ENCODE peak calls at places on chromosome 22, in five cellular contexts. One of them, this sample, is unnamed.

GRCh38 chr22:20080776-20081654 is 974 bp downstream of the DGCR8 start:
- DNase-seq in mesenchymal stem cell: peak; percentile 83
- DNase-seq in neuronal stem cell: peak; percentile 45
- DNase-seq in H1: peak; percentile 31
- DNase-seq in trophoblast cell: peak; percentile 45
- DNase-seq in this sample: peak; percentile 56

GRCh38 chr22:17830041-17830961 is 56.0 kb upstream of the BID start:
- DNase-seq in neuronal stem cell: peak; percentile 83
- DNase-seq in mesenchymal stem cell: peak; percentile 72
- DNase-seq in H1: peak; percentile 81
- DNase-seq in trophoblast cell: peak; percentile 84
- DNase-seq in this sample: peak; percentile 87

GRCh38 chr22:47095395-47096122 is 333.1 kb downstream of the TBC1D22A start:
- DNase-seq in trophoblast cell: no peak
- DNase-seq in neuronal stem cell: no peak
- DNase-seq in H1: no peak
- DNase-seq in mesenchymal stem cell: no peak
- DNase-seq in this sample: no peak

GRCh38 chr22:47583959-47584562 is 821.6 kb downstream of the TBC1D22A start:
- DNase-seq in trophoblast cell: no peak
- DNase-seq in mesenchymal stem cell: no peak
- DNase-seq in neuronal stem cell: no peak
- DNase-seq in H1: no peak
- DNase-seq in this sample: no peak

GRCh38 chr22:20147286-20147988 is 3.4 kb downstream of the CCDC188 start:
- DNase-seq in trophoblast cell: no peak
- DNase-seq in mesenchymal stem cell: no peak
- DNase-seq in neuronal stem cell: no peak
- DNase-seq in H1: no peak
- DNase-seq in this sample: no peak

GRCh38 chr22:46732513-46732912 is 5.5 kb downstream of the CERK start:
- DNase-seq in neuronal stem cell: no peak
- DNase-seq in trophoblast cell: no peak
- DNase-seq in mesenchymal stem cell: no peak
- DNase-seq in H1: no peak
- DNase-seq in this sample: no peak

GRCh38 chr22:38452373-38453064 is 2.5 kb downstream of the KCNJ4 start:
- DNase-seq in mesenchymal stem cell: no peak
- DNase-seq in trophoblast cell: no peak
- DNase-seq in neuronal stem cell: no peak
- DNase-seq in H1: no peak
- DNase-seq in this sample: no peak

GRCh38 chr22:47059076-47059475 is 296.6 kb downstream of the TBC1D22A start:
- DNase-seq in trophoblast cell: no peak
- DNase-seq in H1: no peak
- DNase-seq in neuronal stem cell: no peak
- DNase-seq in mesenchymal stem cell: no peak
- DNase-seq in this sample: no peak

GRCh38 chr22:38114484-38115398 is 4.3 kb upstream of the BAIAP2L2 start:
- DNase-seq in neuronal stem cell: peak; percentile 71
- DNase-seq in trophoblast cell: peak; percentile 84
- DNase-seq in mesenchymal stem cell: peak; percentile 87
- DNase-seq in H1: no peak
- DNase-seq in this sample: peak; percentile 91

GRCh38 chr22:36116127-36116526 is 44.4 kb downstream of the APOL3 start:
- DNase-seq in H1: no peak
- DNase-seq in mesenchymal stem cell: no peak
- DNase-seq in neuronal stem cell: no peak
- DNase-seq in trophoblast cell: no peak
- DNase-seq in this sample: no peak

GRCh38 chr22:42699281-42699681 is 21.4 kb downstream of the A4GALT start:
- DNase-seq in H1: no peak
- DNase-seq in neuronal stem cell: no peak
- DNase-seq in trophoblast cell: no peak
- DNase-seq in mesenchymal stem cell: no peak
- DNase-seq in this sample: no peak

GRCh38 chr22:32991353-32992115 is 66.6 kb downstream of the SYN3 start:
- DNase-seq in neuronal stem cell: no peak
- DNase-seq in mesenchymal stem cell: no peak
- DNase-seq in H1: no peak
- DNase-seq in trophoblast cell: peak; percentile 89
- DNase-seq in this sample: no peak

GRCh38 chr22:50519151-50519550 is 6.2 kb downstream of the SCO2 start:
- DNase-seq in neuronal stem cell: no peak
- DNase-seq in trophoblast cell: no peak
- DNase-seq in H1: no peak
- DNase-seq in mesenchymal stem cell: no peak
- DNase-seq in this sample: no peak

GRCh38 chr22:33579448-33580093 is 340.7 kb downstream of the LARGE1 start:
- DNase-seq in mesenchymal stem cell: peak; percentile 55
- DNase-seq in neuronal stem cell: peak; percentile 53
- DNase-seq in H1: peak; percentile 53
- DNase-seq in trophoblast cell: peak; percentile 49
- DNase-seq in this sample: peak; percentile 82

GRCh38 chr22:19761022-19761499 is 483 bp downstream of the TBX1 start:
- DNase-seq in mesenchymal stem cell: no peak
- DNase-seq in H1: no peak
- DNase-seq in neuronal stem cell: no peak
- DNase-seq in trophoblast cell: no peak
- DNase-seq in this sample: peak; percentile 32

GRCh38 chr22:44914026-44914721 is 95.6 kb downstream of the PHF21B start:
- DNase-seq in trophoblast cell: no peak
- DNase-seq in neuronal stem cell: no peak
- DNase-seq in H1: no peak
- DNase-seq in mesenchymal stem cell: no peak
- DNase-seq in this sample: no peak

GRCh38 chr22:44968736-44969135 is 41.1 kb downstream of the PHF21B start:
- DNase-seq in neuronal stem cell: no peak
- DNase-seq in trophoblast cell: no peak
- DNase-seq in mesenchymal stem cell: no peak
- DNase-seq in H1: no peak
- DNase-seq in this sample: no peak

GRCh38 chr22:22748297-22748743 is 103.9 kb downstream of the GGTLC2 start:
- DNase-seq in H1: no peak
- DNase-seq in neuronal stem cell: peak; percentile 9
- DNase-seq in mesenchymal stem cell: peak; percentile 20
- DNase-seq in trophoblast cell: peak; percentile 50
- DNase-seq in this sample: peak; percentile 58

GRCh38 chr22:22751043-22751603 is 106.7 kb downstream of the GGTLC2 start:
- DNase-seq in mesenchymal stem cell: no peak
- DNase-seq in trophoblast cell: no peak
- DNase-seq in H1: no peak
- DNase-seq in neuronal stem cell: no peak
- DNase-seq in this sample: no peak

GRCh38 chr22:22748756-22749155 is 104.3 kb downstream of the GGTLC2 start:
- DNase-seq in trophoblast cell: no peak
- DNase-seq in mesenchymal stem cell: no peak
- DNase-seq in H1: no peak
- DNase-seq in neuronal stem cell: no peak
- DNase-seq in this sample: no peak

GRCh38 chr22:22750335-22751042 is 106.1 kb downstream of the GGTLC2 start:
- DNase-seq in neuronal stem cell: no peak
- DNase-seq in H1: no peak
- DNase-seq in trophoblast cell: no peak
- DNase-seq in mesenchymal stem cell: no peak
- DNase-seq in this sample: no peak

GRCh38 chr22:22749167-22749758 is 104.8 kb downstream of the GGTLC2 start:
- DNase-seq in mesenchymal stem cell: no peak
- DNase-seq in trophoblast cell: no peak
- DNase-seq in neuronal stem cell: no peak
- DNase-seq in H1: no peak
- DNase-seq in this sample: no peak
- H2BK12ac ChIP-seq in mesenchymal stem cell: no peak overlapping the region
- H2BK12ac ChIP-seq in trophoblast cell: no peak overlapping the region
- H2BK12ac ChIP-seq in neuronal stem cell: no peak overlapping the region
- H2BK12ac ChIP-seq in H1: no peak overlapping the region
- H2BK12ac ChIP-seq in this sample: no peak overlapping the region

GRCh38 chr22:48832592-48832991 is 995.1 kb downstream of the BRD1 start:
- DNase-seq in H1: no peak
- DNase-seq in mesenchymal stem cell: no peak
- DNase-seq in trophoblast cell: no peak
- DNase-seq in neuronal stem cell: no peak
- DNase-seq in this sample: no peak
- H2BK12ac ChIP-seq in H1: no peak overlapping the region
- H2BK12ac ChIP-seq in mesenchymal stem cell: no peak overlapping the region
- H2BK12ac ChIP-seq in trophoblast cell: no peak overlapping the region
- H2BK12ac ChIP-seq in neuronal stem cell: no peak overlapping the region
- H2BK12ac ChIP-seq in this sample: no peak overlapping the region

DNA sequence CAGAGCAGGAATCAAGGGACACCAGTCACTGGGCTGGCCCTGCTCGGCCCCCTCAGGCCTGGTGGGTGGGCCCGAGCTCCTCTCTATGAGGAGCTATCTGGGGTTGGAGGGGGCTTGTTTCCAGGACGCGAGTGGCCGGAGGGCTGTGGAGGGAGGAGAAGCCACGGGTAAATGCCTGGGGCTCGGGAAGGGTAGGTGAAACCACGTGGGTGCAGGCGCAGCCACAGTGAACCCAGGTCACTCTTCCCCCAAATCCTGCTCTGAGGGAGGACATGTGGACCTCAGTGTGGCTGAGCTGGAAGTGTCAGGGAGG is 11.1 kb downstream of the PNPLA5 start:
- DNase-seq in trophoblast cell: no peak
- DNase-seq in H1: no peak
- DNase-seq in mesenchymal stem cell: no peak
- DNase-seq in neuronal stem cell: no peak
- DNase-seq in this sample: peak; percentile 20
- H2BK12ac ChIP-seq in trophoblast cell: no peak overlapping the region
- H2BK12ac ChIP-seq in H1: no peak overlapping the region
- H2BK12ac ChIP-seq in mesenchymal stem cell: no peak overlapping the region
- H2BK12ac ChIP-seq in neuronal stem cell: no peak overlapping the region
- H2BK12ac ChIP-seq in this sample: no peak overlapping the region

DNA sequence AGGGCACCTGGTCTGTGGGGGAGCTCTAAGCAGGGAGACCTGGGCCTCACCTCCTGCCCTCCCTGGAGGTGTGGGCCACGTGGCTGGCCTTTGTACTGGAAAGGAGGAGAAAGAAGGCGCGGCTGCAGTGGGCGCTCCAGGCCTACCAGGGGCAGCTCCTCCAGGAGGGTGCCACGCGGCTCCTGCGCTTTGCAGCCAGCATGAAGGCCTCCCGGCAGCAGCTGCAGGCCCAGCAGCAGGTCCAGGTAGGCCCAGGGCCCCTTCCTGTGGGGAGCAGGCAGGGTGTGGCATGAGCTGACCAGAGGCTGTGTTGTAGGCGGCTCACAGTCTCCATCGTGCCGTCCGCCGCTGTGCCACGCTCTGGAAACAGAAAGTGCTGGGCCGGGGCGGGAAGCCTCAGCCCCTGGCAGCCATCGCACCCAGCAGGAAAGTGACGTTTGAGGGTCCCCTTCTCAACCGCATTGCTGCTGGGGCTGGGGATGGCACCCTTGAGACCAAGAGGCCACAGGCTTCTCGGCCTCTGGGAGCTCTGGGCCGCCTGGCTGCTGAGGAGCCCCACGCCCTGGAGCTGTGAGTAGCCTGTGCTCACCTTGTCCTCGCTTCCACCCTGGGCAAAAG is 48.6 kb downstream of the PISD start:
- DNase-seq in trophoblast cell: no peak
- DNase-seq in H1: no peak
- DNase-seq in neuronal stem cell: no peak
- DNase-seq in mesenchymal stem cell: no peak
- DNase-seq in this sample: no peak
- H2BK12ac ChIP-seq in trophoblast cell: no peak overlapping the region
- H2BK12ac ChIP-seq in H1: no peak overlapping the region
- H2BK12ac ChIP-seq in neuronal stem cell: peak overlapping the region; percentile 65
- H2BK12ac ChIP-seq in mesenchymal stem cell: no peak overlapping the region
- H2BK12ac ChIP-seq in this sample: no peak overlapping the region

DNA sequence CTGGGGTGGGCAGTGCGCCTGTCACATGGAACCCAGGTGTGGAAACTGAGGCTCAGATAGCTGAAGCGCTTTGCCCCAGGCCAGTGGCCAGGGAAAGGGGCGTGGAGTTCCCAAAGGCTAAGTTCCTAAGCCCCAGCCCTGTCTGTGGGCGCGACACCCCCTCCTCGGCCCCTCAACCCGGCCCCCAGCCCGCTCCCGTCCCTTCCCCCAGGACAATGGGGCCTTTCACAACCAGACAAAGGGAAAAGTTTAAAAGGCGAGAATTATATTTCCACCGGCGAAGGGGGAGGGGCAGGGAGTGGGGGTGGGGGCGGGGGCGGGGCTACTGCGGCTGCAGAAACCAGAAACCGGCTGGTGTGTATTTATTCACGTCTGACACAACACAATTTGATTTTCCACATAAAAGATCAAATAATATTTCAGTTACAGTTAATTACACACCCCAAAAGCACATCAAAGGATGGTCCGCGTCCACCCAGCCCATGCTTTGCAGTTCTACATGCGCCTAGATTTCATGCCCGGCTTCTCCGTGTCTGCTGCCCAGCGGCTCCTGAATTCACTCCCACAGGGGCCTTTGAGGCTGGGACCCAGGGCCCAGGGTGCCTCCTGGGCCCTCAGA is 192.0 kb downstream of the MN1 start:
- DNase-seq in mesenchymal stem cell: no peak
- DNase-seq in H1: no peak
- DNase-seq in neuronal stem cell: peak; percentile 35
- DNase-seq in trophoblast cell: no peak
- DNase-seq in this sample: no peak
- H2BK12ac ChIP-seq in mesenchymal stem cell: no peak overlapping the region
- H2BK12ac ChIP-seq in H1: no peak overlapping the region
- H2BK12ac ChIP-seq in neuronal stem cell: peak overlapping the region; percentile 67
- H2BK12ac ChIP-seq in trophoblast cell: no peak overlapping the region
- H2BK12ac ChIP-seq in this sample: no peak overlapping the region